ENCODE peak calls at places on chromosome 2, in four cellular contexts. L is transverse colon, V is left lung, F is HFF-Myc. N is an unnamed sample.

GRCh38 chr2:134310450-134311079 is 56.7 kb downstream of the MGAT5 start:
- DNase-seq in L (no peak), V (no peak), F (no peak), N (no peak)

GRCh38 chr2:227881866-227882517 is 10.6 kb downstream of the DAW1 start:
- DNase-seq in V (no peak), L (no peak), F (no peak), N (no peak)

GRCh38 chr2:120310136-120310535 is 35.8 kb upstream of the INHBB start:
- DNase-seq in F (no peak), L (no peak), V (peak; percentile 28), N (no peak)

GRCh38 chr2:212227755-212228154 is 310.8 kb downstream of the ERBB4 start:
- DNase-seq in L (no peak), V (no peak), F (peak; percentile 4), N (no peak)

GRCh38 chr2:172012688-172013358 is 13.1 kb downstream of the METAP1D start:
- DNase-seq in V (no peak), F (no peak), L (no peak), N (no peak)

GRCh38 chr2:112869258-112869842 is 32.8 kb upstream of the IL1B start:
- DNase-seq in F (peak; percentile 90), V (peak; percentile 88), L (peak; percentile 96), N (no peak)

GRCh38 chr2:100482741-100483140 is 12.5 kb downstream of the NMS start:
- DNase-seq in V (no peak), F (no peak), L (no peak), N (no peak)

GRCh38 chr2:30334738-30335426 is 103.5 kb downstream of the LBH start:
- DNase-seq in V (no peak), F (no peak), L (no peak), N (no peak)

GRCh38 chr2:219109468-219109867 is 48.7 kb upstream of the IHH start:
- DNase-seq in L (peak; percentile 80), F (no peak), V (peak; percentile 57), N (no peak)

GRCh38 chr2:45274190-45274926 is 265.1 kb upstream of the SIX2 start:
- DNase-seq in L (no peak), V (no peak), F (no peak), N (no peak)

GRCh38 chr2:237540823-237541222 is 25.6 kb upstream of the PRLH start:
- DNase-seq in F (peak; percentile 87), V (no peak), L (peak; percentile 74), N (no peak)

GRCh38 chr2:210198326-210198725 is 26.9 kb downstream of the ACADL start:
- DNase-seq in F (no peak), V (no peak), L (no peak), N (no peak)

GRCh38 chr2:172207916-172208315 is 105.2 kb upstream of the DLX2 start:
- DNase-seq in L (no peak), F (no peak), V (no peak), N (no peak)

GRCh38 chr2:224764565-224765236 is 48.5 kb upstream of the CCDC195 start:
- DNase-seq in L (no peak), F (no peak), V (no peak), N (no peak)

GRCh38 chr2:121825003-121825950 is 69.8 kb downstream of the TSN start:
- DNase-seq in V (no peak), F (no peak), L (peak; percentile 39), N (no peak)

GRCh38 chr2:215884741-215885140 is 128.6 kb downstream of the MREG start:
- DNase-seq in F (no peak), L (no peak), V (no peak), N (no peak)

GRCh38 chr2:72040629-72041403 is 106.8 kb downstream of the CYP26B1 start:
- DNase-seq in L (no peak), F (no peak), V (no peak), N (no peak)

GRCh38 chr2:196977491-196977890 is 51.0 kb upstream of the PGAP1 start:
- DNase-seq in V (no peak), F (no peak), L (no peak), N (no peak)

GRCh38 chr2:178283519-178283918 is 89.2 kb downstream of the OSBPL6 start:
- DNase-seq in L (no peak), V (no peak), F (no peak), N (no peak)

GRCh38 chr2:99648115-99648850 is 158.5 kb upstream of the REV1 start:
- DNase-seq in V (no peak), F (no peak), L (no peak), N (no peak)

GRCh38 chr2:172434821-172435607 is 7.6 kb downstream of the ITGA6 start:
- DNase-seq in V (no peak), F (no peak), L (no peak), N (no peak)

GRCh38 chr2:168499500-168499899 is 43.4 kb downstream of the CERS6 start:
- DNase-seq in L (no peak), V (no peak), F (no peak), N (no peak)

GRCh38 chr2:17976871-17977746 is 98.6 kb downstream of the KCNS3 start:
- DNase-seq in F (peak; percentile 92), L (peak; percentile 18), V (no peak), N (no peak)

GRCh38 chr2:224941958-224942357 is 100.3 kb downstream of the DOCK10 start:
- DNase-seq in V (no peak), F (no peak), L (no peak), N (no peak)

GRCh38 chr2:156157670-156158069 is 174.9 kb downstream of the NR4A2 start:
- DNase-seq in L (no peak), V (no peak), F (no peak), N (no peak)

GRCh38 chr2:188114014-188114413 is 177.7 kb upstream of the GULP1 start:
- DNase-seq in F (no peak), V (no peak), L (no peak), N (no peak)

GRCh38 chr2:120132190-120132589 is 91.0 kb downstream of the TMEM185B start:
- DNase-seq in L (no peak), F (no peak), V (no peak), N (no peak)

GRCh38 chr2:233471291-233472035 is 95.1 kb downstream of the USP40 start:
- DNase-seq in L (no peak), V (peak; percentile 68), F (no peak), N (peak; percentile 29)

GRCh38 chr2:34261701-34262100 is 662.6 kb upstream of the FAM98A start:
- DNase-seq in L (no peak), V (no peak), F (no peak), N (no peak)
- TF ChIP-seq CTCF in L (no peak), V (no peak), F (no peak), N (no peak)

GRCh38 chr2:167333245-167333644 is 445.0 kb downstream of the XIRP2 start:
- DNase-seq in F (no peak), L (no peak), V (no peak), N (no peak)

GRCh38 chr2:167332358-167332757 is 444.1 kb downstream of the XIRP2 start:
- DNase-seq in V (no peak), F (no peak), L (peak; percentile 14), N (no peak)

GRCh38 chr2:167335627-167336026 is 447.3 kb downstream of the XIRP2 start:
- DNase-seq in L (no peak), V (no peak), F (no peak), N (no peak)

GRCh38 chr2:167334343-167334742 is 446.1 kb downstream of the XIRP2 start:
- DNase-seq in V (no peak), L (no peak), F (no peak), N (no peak)

DNA sequence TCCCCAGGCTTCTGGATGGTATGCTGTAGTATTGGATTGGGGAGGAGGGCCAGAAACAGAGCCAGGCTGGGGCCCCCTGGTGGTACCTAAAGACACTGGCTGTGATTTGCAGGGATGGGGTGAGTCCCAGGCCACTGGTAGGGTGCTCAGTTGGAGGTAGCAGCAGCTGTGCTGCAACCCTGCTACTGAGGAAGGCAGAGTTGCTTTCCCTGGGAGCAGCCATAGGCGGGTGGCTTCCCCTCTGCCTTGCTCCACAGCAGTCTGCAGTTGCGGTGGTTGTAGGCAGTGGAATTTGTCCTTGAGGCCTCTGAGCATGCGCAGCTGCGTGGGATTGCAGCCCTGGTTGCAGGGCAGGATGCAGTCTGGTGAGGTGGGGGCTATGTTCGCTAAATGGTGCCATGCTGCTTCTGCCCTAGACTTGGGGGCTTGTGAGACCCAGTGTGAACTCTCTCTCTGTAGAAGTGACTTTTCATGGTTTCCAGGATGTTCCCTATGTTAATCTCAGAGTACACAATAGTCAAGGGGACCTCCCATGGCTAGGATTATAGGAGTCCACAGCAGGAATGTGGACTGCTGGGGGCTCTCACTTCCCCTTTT is 443.5 kb downstream of the XIRP2 start:
- DNase-seq in L (peak; percentile 22), F (no peak), V (no peak), N (no peak)
- TF ChIP-seq CTCF in L (peak; percentile 21), F (peak; percentile 31), V (no peak), N (no peak)

GRCh38 chr2:176091329-176092258 is 927 bp upstream of the HOXD13 start:
- DNase-seq in L (no peak), F (no peak), V (no peak), N (no peak)

GRCh38 chr2:176092270-176093144 is at the start of gene HOXD13:
- DNase-seq in L (no peak), F (no peak), V (peak; percentile 78), N (no peak)

GRCh38 chr2:176093889-176094232 is 1.3 kb downstream of the HOXD13 start:
- DNase-seq in F (no peak), L (no peak), V (no peak), N (no peak)

GRCh38 chr2:176094307-176094706 is 1.8 kb downstream of the HOXD13 start:
- DNase-seq in F (no peak), L (no peak), V (no peak), N (no peak)

GRCh38 chr2:176093145-176093888 is 796 bp downstream of the HOXD13 start:
- DNase-seq in L (no peak), V (peak; percentile 75), F (no peak), N (no peak)
- TF ChIP-seq CTCF in L (no peak), V (no peak), F (peak; percentile 21), N (no peak)

DNA sequence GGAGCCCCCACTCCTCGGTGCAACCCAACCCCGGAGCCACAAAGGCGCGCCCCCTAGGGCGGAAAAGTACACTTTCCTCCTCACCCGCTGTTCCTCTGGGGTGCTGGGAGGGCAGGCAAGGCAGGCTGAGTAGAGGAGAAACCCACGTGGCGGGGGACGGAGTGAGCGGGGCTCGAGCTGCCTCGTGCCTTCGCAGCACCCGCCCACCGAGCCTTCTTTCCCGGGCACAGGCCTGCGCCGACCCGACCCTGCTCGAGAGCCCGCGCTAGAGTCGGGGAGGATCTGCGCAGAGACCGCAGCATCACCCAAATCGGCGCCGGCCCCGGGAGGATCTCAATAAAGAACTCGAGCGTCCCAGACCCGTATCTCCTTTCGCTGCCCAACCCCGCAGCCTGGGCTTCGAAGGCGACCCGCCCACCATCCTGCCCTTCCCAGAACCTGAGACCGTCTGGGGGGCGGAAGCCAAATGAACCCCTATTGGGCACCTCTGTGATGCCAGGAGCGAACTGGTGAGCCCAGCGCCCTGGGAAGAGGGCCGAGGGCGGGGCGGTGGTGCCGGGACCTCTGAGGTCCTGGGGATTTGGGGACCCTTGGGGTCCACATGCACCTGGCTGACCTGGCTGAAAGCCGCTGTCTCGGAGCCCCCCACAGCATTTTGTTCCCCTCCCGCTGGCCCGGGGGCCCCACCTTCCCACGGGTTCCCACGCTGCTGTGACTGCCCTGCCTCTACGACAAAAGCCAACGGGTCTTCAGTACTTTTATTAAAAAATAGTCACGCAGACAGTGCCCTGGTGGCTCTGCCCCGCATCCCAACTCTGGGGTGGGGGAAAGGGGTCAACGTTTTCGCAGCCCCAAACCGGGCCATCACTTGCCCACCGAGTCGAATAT is 1.3 kb downstream of the UCN start:
- DNase-seq in F (no peak), L (no peak), V (no peak), N (no peak)
- TF ChIP-seq CTCF in F (peak; percentile 12), L (no peak), V (no peak), N (no peak)